ENCODE peak calls at places on chromosomes 12 and 14, in eight cellular contexts. I, L, C, Z, G, P, T and Q are unnamed samples.

GRCh38 chr14:60736494-60736893 is 1.9 kb downstream of the MNAT1 start:
- DNase-seq in L (no peak), I (no peak), Z (peak), G (peak), C (no peak), P (no peak), T (peak), Q (no peak)

GRCh38 chr14:96631621-96632362 is 129.6 kb downstream of the PAPOLA start:
- DNase-seq in P (peak), C (no peak), L (no peak), T (no peak), Z (no peak), I (no peak), G (no peak), Q (no peak)

GRCh38 chr12:20368653-20369163 is 371 bp downstream of the PDE3A start:
- DNase-seq in C (no peak), G (peak), L (peak), I (no peak), P (no peak), T (peak), Z (peak), Q (no peak)

GRCh38 chr12:94126067-94126466 is 22.3 kb upstream of the PLXNC1 start:
- DNase-seq in G (no peak), P (no peak), C (no peak), L (no peak), I (no peak), Z (no peak), T (no peak), Q (no peak)

GRCh38 chr12:125245601-125246345 is 180.5 kb downstream of the AACS start:
- DNase-seq in Z (no peak), G (no peak), L (no peak), C (no peak), T (no peak), I (no peak), P (no peak), Q (no peak)

GRCh38 chr12:102034346-102034745 is 27.4 kb downstream of the WASHC3 start:
- DNase-seq in G (peak), C (no peak), P (no peak), I (no peak), L (no peak), T (no peak), Z (peak), Q (no peak)

GRCh38 chr14:102431751-102432150 is 69.0 kb downstream of the TECPR2 start:
- DNase-seq in P (no peak), T (no peak), I (no peak), Z (no peak), L (no peak), G (no peak), C (no peak), Q (no peak)

GRCh38 chr12:120814903-120815429 is 89.2 kb downstream of the SPPL3 start:
- DNase-seq in L (no peak), I (no peak), C (no peak), Z (no peak), T (no peak), G (no peak), P (no peak), Q (no peak)

GRCh38 chr14:44847910-44848309 is 113.8 kb downstream of the KLHL28 start:
- DNase-seq in L (no peak), T (no peak), P (no peak), C (no peak), G (peak), Z (peak), I (no peak), Q (no peak)

GRCh38 chr14:78302841-78303240 is 132.7 kb downstream of the NRXN3 start:
- DNase-seq in T (peak), G (no peak), I (no peak), P (no peak), L (no peak), C (no peak), Z (no peak), Q (no peak)

GRCh38 chr12:118127867-118128266 is 8.1 kb upstream of the PEBP1 start:
- DNase-seq in G (no peak), P (no peak), I (no peak), T (no peak), Z (no peak), L (no peak), C (no peak), Q (no peak)

GRCh38 chr12:124497658-124498057 is 69.8 kb downstream of the NCOR2 start:
- DNase-seq in L (peak), Z (peak), I (no peak), T (no peak), P (no peak), G (peak), C (peak), Q (no peak)

GRCh38 chr12:65828711-65829339 is 4.5 kb downstream of the HMGA2 start:
- DNase-seq in L (no peak), T (no peak), I (no peak), Z (no peak), P (no peak), G (no peak), C (no peak), Q (no peak)

GRCh38 chr14:105859717-105860614 is 333.6 kb downstream of the TMEM121 start:
- DNase-seq in I (peak), T (no peak), Z (no peak), G (no peak), P (peak), L (peak), C (no peak), Q (no peak)

GRCh38 chr12:130347588-130347987 is 9.9 kb downstream of the PIWIL1 start:
- DNase-seq in G (no peak), P (no peak), L (no peak), T (no peak), Z (no peak), C (no peak), I (no peak), Q (no peak)

GRCh38 chr12:50725011-50725899 is 38.6 kb upstream of the ATF1 start:
- DNase-seq in P (no peak), Z (peak), C (no peak), I (no peak), G (peak), L (no peak), T (no peak), Q (no peak)

GRCh38 chr12:39341179-39341578 is 101.7 kb downstream of the KIF21A start:
- DNase-seq in Z (peak), G (peak), L (no peak), I (no peak), C (no peak), P (no peak), T (no peak), Q (no peak)

GRCh38 chr14:80809663-80810062 is 131.9 kb downstream of the CEP128 start:
- DNase-seq in G (no peak), I (no peak), T (no peak), L (no peak), P (no peak), C (no peak), Z (no peak), Q (no peak)

GRCh38 chr12:78248321-78248720 is 417.6 kb downstream of the NAV3 start:
- DNase-seq in C (no peak), I (no peak), T (no peak), Z (no peak), G (no peak), L (no peak), P (no peak), Q (no peak)

GRCh38 chr12:114668151-114668891 is 15.7 kb downstream of the TBX3 start:
- DNase-seq in G (peak), L (peak), I (peak), Z (peak), C (no peak), T (peak), P (peak), Q (peak)

GRCh38 chr14:47422191-47422590 is 253.2 kb downstream of the MDGA2 start:
- DNase-seq in C (no peak), T (peak), G (no peak), L (no peak), Z (no peak), I (no peak), P (no peak), Q (no peak)

GRCh38 chr14:72549026-72549425 is 344.9 kb downstream of the DPF3 start:
- DNase-seq in G (no peak), T (no peak), I (no peak), C (no peak), L (no peak), P (no peak), Z (no peak), Q (no peak)

GRCh38 chr14:54241517-54241916 is 155.3 kb upstream of the CDKN3 start:
- DNase-seq in I (no peak), L (no peak), T (no peak), P (no peak), C (no peak), Z (no peak), G (no peak), Q (no peak)

GRCh38 chr14:50399251-50400032 is 2.8 kb upstream of the CDKL1 start:
- DNase-seq in Z (peak), C (peak), L (no peak), G (peak), I (no peak), T (no peak), P (peak), Q (no peak)

DNA sequence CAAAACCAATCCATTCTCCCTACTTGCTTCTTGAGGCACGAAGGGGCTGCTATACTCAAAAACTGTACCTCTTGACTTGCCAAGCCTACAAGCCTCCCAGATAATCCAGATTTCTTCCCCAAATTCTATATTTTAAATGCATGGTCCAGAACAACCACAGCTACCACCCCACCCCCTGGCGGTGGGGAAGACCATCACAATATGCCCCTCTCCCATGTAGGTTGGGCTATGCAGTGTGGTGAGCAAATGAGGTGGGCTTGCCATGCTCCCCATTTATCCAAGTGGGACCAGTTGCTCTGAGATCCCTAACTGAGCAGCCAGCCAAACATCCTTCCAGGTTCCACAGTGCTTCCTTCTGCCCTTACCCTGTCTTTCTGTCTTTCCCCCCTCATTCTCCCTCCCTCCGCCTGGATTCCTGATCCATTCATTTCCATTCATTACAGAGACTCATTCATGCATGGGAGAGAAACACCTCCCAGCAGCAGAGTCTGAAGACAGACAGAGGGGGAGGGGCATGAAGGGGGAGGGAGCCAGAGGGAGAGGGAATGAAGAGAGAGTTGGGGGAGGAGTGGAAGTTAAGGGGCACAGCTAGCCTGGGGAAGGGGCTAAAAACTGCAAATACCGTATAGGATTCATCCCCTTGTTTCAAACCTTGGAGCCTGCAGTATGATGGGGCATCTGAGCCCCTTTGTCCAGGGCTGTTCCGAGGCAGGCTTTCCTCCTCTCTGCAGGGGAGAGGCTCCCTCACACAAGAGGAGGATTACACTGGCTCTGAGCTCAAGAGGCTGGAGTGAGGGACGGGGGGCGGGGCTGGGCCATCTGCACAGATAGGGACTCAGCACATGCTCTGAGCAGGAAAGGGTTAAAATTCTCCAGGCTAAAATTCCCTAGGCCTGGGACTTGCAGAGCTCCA is 4.4 kb downstream of the ZNF219 start:
- DNase-seq in I (no peak), P (no peak), G (no peak), C (no peak), Z (no peak), T (peak), L (no peak), Q (peak)
- TF ChIP-seq CTCF in I (no peak), P (no peak), G (peak), C (peak), Z (peak), T (peak), L (no peak), Q (peak)

GRCh38 chr12:53212931-53213330 is 5.9 kb upstream of the ITGB7 start:
- DNase-seq in G (no peak), C (no peak), P (no peak), L (no peak), I (no peak), T (no peak), Z (no peak), Q (no peak)

GRCh38 chr12:53210843-53211242 is 3.8 kb upstream of the ITGB7 start:
- DNase-seq in I (no peak), L (no peak), Z (no peak), G (no peak), C (no peak), T (no peak), P (no peak), Q (no peak)

GRCh38 chr12:53214221-53214620 is 7.2 kb upstream of the ITGB7 start:
- DNase-seq in P (no peak), G (no peak), T (no peak), C (no peak), Z (no peak), L (no peak), I (no peak), Q (no peak)

GRCh38 chr12:53213348-53213747 is 6.3 kb upstream of the ITGB7 start:
- DNase-seq in P (peak), I (no peak), G (peak), L (peak), T (peak), Z (peak), C (no peak), Q (peak)

GRCh38 chr12:53211476-53212381 is 4.7 kb upstream of the ITGB7 start:
- DNase-seq in T (peak), P (no peak), C (no peak), L (no peak), Z (no peak), G (no peak), I (no peak), Q (no peak)
- TF ChIP-seq CTCF in T (peak), P (no peak), C (peak), L (peak), Z (peak), G (peak), I (peak), Q (peak)

GRCh38 chr14:31897581-31898186 is 179.4 kb upstream of the ARHGAP5 start:
- DNase-seq in C (no peak), Z (peak), P (no peak), I (no peak), L (no peak), T (no peak), G (peak), Q (no peak)
- TF ChIP-seq CTCF in C (peak), Z (peak), P (no peak), I (peak), L (no peak), T (no peak), G (no peak), Q (no peak)

GRCh38 chr12:119231774-119232173 is 53.0 kb downstream of the HSPB8 start:
- DNase-seq in T (no peak), P (no peak), G (no peak), I (no peak), Z (no peak), C (no peak), L (no peak), Q (no peak)

GRCh38 chr12:119236372-119236771 is 57.6 kb downstream of the HSPB8 start:
- DNase-seq in G (no peak), L (no peak), T (peak), C (no peak), P (no peak), Z (no peak), I (no peak), Q (no peak)

GRCh38 chr12:119239040-119239439 is 60.3 kb downstream of the HSPB8 start:
- DNase-seq in C (no peak), P (no peak), I (no peak), G (no peak), Z (no peak), T (no peak), L (no peak), Q (no peak)

GRCh38 chr12:119230804-119231203 is 52.1 kb downstream of the HSPB8 start:
- DNase-seq in C (no peak), L (no peak), P (no peak), T (no peak), I (no peak), Z (no peak), G (no peak), Q (no peak)

GRCh38 chr12:119235352-119235751 is 56.6 kb downstream of the HSPB8 start:
- DNase-seq in C (no peak), Z (no peak), P (no peak), I (no peak), G (no peak), L (no peak), T (peak), Q (no peak)
- TF ChIP-seq CTCF in C (peak), Z (peak), P (no peak), I (no peak), G (peak), L (peak), T (peak), Q (peak)

DNA sequence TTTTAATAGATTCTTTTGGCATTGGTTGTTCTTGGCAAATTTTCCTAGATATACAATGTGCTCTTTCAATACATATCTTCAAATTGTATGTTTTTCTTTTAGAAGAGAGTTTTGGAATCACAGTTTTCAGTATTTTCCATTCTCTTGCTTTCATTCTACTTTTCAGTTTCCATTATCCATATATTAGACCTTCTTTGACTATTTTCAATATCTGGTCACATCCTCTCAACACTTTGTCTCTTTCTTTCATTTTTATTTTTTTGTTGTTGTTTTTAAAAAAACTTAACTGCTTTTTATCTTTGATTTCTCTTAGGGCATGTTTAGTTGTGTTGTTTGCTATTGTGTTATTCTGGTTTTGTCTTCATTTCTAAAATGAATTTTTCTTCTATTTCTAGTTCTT is 59.9 kb upstream of the CLMN start:
- DNase-seq in T (no peak), C (no peak), P (no peak), L (no peak), G (no peak), Z (no peak), I (no peak), Q (no peak)
- TF ChIP-seq CTCF in T (no peak), C (no peak), P (no peak), L (no peak), G (no peak), Z (no peak), I (no peak), Q (no peak)

GRCh38 chr12:87270894-87271293 is 758.3 kb downstream of the C12orf50 start:
- DNase-seq in I (no peak), G (peak), T (no peak), C (no peak), L (no peak), P (no peak), Z (peak), Q (no peak)

GRCh38 chr12:87266305-87266704 is 762.9 kb downstream of the C12orf50 start:
- DNase-seq in I (no peak), Z (no peak), G (no peak), L (no peak), C (no peak), P (no peak), T (peak), Q (no peak)
- TF ChIP-seq CTCF in I (peak), Z (no peak), G (peak), L (no peak), C (no peak), P (no peak), T (peak), Q (no peak)

DNA sequence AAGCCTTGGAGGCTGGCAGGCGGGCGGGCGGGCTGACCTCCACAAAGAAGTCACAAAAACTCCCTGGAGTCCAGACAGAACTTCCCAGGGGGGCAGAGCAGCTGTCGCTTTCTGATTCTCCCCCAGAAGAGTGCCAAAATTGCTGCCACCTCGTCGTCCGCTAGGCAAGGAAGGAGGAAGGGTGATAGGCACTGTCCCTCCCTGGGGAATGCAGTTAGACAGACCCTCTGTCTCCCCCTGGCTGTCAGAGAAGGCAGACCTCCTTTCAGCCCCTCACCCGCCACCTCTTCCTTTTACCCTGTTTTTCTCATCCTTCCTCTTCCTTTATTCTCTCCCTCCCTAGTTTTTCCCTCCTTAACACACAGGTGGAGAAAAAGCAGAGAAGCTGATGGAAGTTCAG is 18.7 kb downstream of the GRIN2B start:
- DNase-seq in G (no peak), T (peak), P (no peak), L (no peak), C (no peak), I (no peak), Z (no peak), Q (no peak)
- TF ChIP-seq CTCF in G (peak), T (peak), P (no peak), L (no peak), C (peak), I (no peak), Z (peak), Q (peak)

GRCh38 chr12:98515368-98516183 is at the start of gene TMPO:
- DNase-seq in L (peak), T (peak), P (peak), C (peak), Z (peak), G (peak), I (peak), Q (peak)
- TF ChIP-seq CTCF in L (no peak), T (no peak), P (no peak), C (no peak), Z (no peak), G (no peak), I (no peak), Q (no peak)

GRCh38 chr12:26471560-26471959 is 276.2 kb downstream of the SSPN start:
- DNase-seq in P (no peak), G (peak), C (no peak), Z (peak), L (no peak), T (no peak), I (no peak), Q (no peak)
- TF ChIP-seq CTCF in P (no peak), G (no peak), C (no peak), Z (no peak), L (no peak), T (no peak), I (no peak), Q (no peak)

GRCh38 chr14:69886843-69887242 is 7.6 kb downstream of the SMOC1 start:
- DNase-seq in I (no peak), L (no peak), Z (no peak), C (no peak), G (peak), P (no peak), T (no peak), Q (no peak)
- TF ChIP-seq CTCF in I (no peak), L (no peak), Z (no peak), C (no peak), G (no peak), P (no peak), T (no peak), Q (no peak)